ENCODE peak calls at places on chromosomes 16 and 17, in five cellular contexts. D is GM12891, S is H1, W is K562, F is HepG2. Z is an unnamed sample.

GRCh38 chr17:70564006-70564620 is 394.8 kb downstream of the KCNJ2 start:
- DNase-seq in D (no peak), S (no peak), W (no peak), F (no peak), Z (no peak)

GRCh38 chr16:4052801-4053662 is 63.2 kb downstream of the ADCY9 start:
- DNase-seq in D (no peak), S (no peak), W (no peak), F (no peak), Z (no peak)

GRCh38 chr17:15996322-15996721 is 3.2 kb downstream of the ZSWIM7 start:
- DNase-seq in D (no peak), S (peak), W (no peak), F (no peak), Z (no peak)

GRCh38 chr17:78391843-78392242 is 13.4 kb downstream of the PGS1 start:
- DNase-seq in D (no peak), S (no peak), W (no peak), F (no peak), Z (no peak)

GRCh38 chr17:31587462-31587861 is 196.0 kb downstream of the RAB11FIP4 start:
- DNase-seq in D (no peak), S (no peak), W (no peak), F (no peak), Z (no peak)

GRCh38 chr17:27628376-27628775 is 2.6 kb upstream of the LGALS9 start:
- DNase-seq in D (no peak), S (no peak), W (no peak), F (no peak), Z (no peak)

GRCh38 chr16:77894054-77894632 is 105.8 kb downstream of the VAT1L start:
- DNase-seq in D (no peak), S (no peak), W (no peak), F (no peak), Z (no peak)

GRCh38 chr16:56667581-56668571 is at the start of gene MT1G:
- DNase-seq in D (no peak), S (peak), W (no peak), F (peak), Z (no peak)

GRCh38 chr16:23869052-23869451 is 33.3 kb downstream of the PRKCB start:
- DNase-seq in D (no peak), S (no peak), W (no peak), F (no peak), Z (no peak)

GRCh38 chr16:77596243-77596642 is 126.1 kb upstream of the NUDT7 start:
- DNase-seq in D (no peak), S (no peak), W (no peak), F (no peak), Z (no peak)

GRCh38 chr17:74362811-74363498 is 1.3 kb upstream of the BTBD17 start:
- DNase-seq in D (no peak), S (no peak), W (no peak), F (no peak), Z (no peak)

GRCh38 chr17:64212122-64212521 is 50.9 kb downstream of the TEX2 start:
- DNase-seq in D (no peak), S (no peak), W (no peak), F (no peak), Z (no peak)

GRCh38 chr16:82603784-82604411 is 22.9 kb upstream of the CDH13 start:
- DNase-seq in D (no peak), S (no peak), W (no peak), F (peak), Z (no peak)
- TF ChIP-seq TAF1 in D (no peak), S (no peak), W (no peak), F (no peak), Z (no peak)

DNA sequence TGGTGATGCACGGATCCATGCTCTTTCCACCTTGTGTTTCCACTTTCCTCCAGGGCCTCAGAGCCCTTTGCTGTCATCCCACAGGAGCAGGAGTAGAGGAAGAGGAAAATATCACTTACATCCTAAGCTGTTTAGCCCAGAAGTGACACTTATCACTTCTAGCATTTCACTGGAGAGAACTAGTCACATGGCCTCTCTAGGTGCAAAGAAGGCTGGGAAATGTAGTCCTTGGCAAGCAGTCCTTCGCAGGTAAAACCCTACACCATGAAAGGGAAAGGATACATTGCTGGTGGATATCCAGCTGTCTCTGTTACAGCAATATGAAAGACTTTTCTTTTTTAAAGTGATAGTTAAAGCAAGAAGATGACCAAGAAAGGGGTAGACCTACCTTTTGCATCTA is 185.9 kb downstream of the RGS9 start:
- DNase-seq in D (no peak), S (no peak), W (peak), F (no peak), Z (no peak)
- TF ChIP-seq POLR2A in D (no peak), S (no peak), W (no peak), F (no peak), Z (no peak)

GRCh38 chr16:67928147-67928546 is 3.5 kb downstream of the CTRL start:
- DNase-seq in D (no peak), S (no peak), W (no peak), F (no peak), Z (no peak)
- TF ChIP-seq POLR2AphosphoS5 in D (no peak), S (no peak), W (no peak), F (no peak), Z (peak)

GRCh38 chr17:50534979-50535326 is 2.4 kb downstream of the EPN3 start:
- DNase-seq in D (no peak), S (no peak), W (no peak), F (no peak), Z (no peak)
- TF ChIP-seq TAF1 in D (no peak), S (no peak), W (no peak), F (no peak), Z (no peak)

GRCh38 chr17:40671282-40671681 is 6.3 kb upstream of the KRT222 start:
- DNase-seq in D (no peak), S (no peak), W (no peak), F (no peak), Z (no peak)
- TF ChIP-seq POLR2A in D (no peak), S (no peak), W (no peak), F (no peak), Z (no peak)

GRCh38 chr16:14004031-14004718 is 66.9 kb upstream of the MRTFB start:
- DNase-seq in D (no peak), S (no peak), W (no peak), F (no peak), Z (no peak)
- TF ChIP-seq POLR2AphosphoS5 in D (no peak), S (no peak), W (no peak), F (no peak), Z (no peak)

GRCh38 chr17:65553646-65554567 is 7.5 kb downstream of the AXIN2 start:
- DNase-seq in D (no peak), S (no peak), W (no peak), F (no peak), Z (no peak)

GRCh38 chr17:65551641-65552040 is 9.8 kb downstream of the AXIN2 start:
- DNase-seq in D (no peak), S (no peak), W (no peak), F (no peak), Z (no peak)

GRCh38 chr17:65552214-65552613 is 9.2 kb downstream of the AXIN2 start:
- DNase-seq in D (no peak), S (no peak), W (no peak), F (no peak), Z (no peak)

GRCh38 chr17:65554568-65555223 is 6.8 kb downstream of the AXIN2 start:
- DNase-seq in D (no peak), S (no peak), W (no peak), F (no peak), Z (no peak)

GRCh38 chr17:65553009-65553645 is 8.3 kb downstream of the AXIN2 start:
- DNase-seq in D (no peak), S (no peak), W (no peak), F (no peak), Z (no peak)
- TF ChIP-seq TAF1 in D (no peak), S (no peak), W (no peak), F (no peak), Z (no peak)

DNA sequence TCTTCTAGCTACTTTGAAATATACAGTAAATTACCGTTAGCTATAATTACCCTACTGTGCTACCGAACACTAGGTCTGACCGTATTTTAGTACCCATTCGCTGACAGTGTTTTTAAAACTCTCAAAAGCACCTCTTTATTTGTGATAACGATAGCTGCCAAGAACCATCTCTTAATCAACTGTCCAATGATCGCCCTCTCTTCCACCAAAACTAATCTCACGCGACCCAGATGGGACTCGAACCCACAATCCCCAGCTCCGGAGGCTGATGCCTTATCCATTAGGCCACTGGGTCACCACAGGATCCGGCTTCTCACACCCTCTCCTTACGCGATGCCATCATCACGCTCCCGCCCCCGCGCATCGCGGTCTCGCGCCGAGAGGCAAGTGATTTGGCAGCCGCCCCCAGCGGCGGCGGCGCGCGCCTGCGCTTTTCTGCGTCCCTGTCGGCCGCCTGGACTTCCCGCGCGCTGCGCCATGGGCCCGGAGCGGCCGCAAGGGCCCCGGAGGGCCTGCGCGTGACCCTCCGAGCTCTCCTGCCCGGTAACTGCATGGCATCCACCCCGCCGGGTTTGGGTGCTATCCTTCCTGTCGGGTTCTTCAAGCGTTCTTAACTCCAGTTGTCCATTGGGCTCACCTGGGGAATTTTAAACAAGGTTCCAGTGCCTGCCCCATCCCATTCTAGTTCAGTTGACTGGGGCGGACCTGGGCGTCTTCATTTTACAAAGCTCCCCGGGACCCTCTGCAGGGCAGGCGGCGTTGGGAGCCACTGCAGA is 15.7 kb upstream of the KPNA2 start:
- DNase-seq in D (peak), S (peak), W (peak), F (peak), Z (peak)
- TF ChIP-seq POLR2A in D (peak), S (peak), W (peak), F (peak), Z (peak)

DNA sequence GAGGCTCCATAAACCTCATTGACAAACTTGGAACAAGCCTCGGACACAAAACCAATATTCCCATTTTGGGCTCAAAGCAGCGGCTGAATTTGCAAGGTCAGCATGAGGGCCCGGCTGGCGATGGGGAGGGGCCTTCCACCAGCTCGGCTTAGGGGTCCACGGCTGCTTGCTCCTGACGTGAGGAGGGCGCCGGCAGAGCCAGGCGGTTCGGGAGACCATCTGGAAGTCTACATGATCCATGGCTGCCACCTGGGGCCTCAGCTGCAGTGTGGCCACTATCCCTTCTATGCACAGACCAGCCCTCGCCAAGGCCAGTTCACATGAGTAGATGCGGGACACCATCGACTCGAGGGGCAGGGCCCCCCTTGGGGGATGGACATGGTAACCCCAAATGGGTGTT is 39.1 kb downstream of the NDEL1 start:
- DNase-seq in D (no peak), S (no peak), W (no peak), F (no peak), Z (no peak)
- TF ChIP-seq POLR2AphosphoS5 in D (peak), S (no peak), W (no peak), F (no peak), Z (peak)

GRCh38 chr17:81667754-81668153 is 1.2 kb downstream of the CCDC137 start:
- DNase-seq in D (no peak), S (no peak), W (peak), F (no peak), Z (no peak)
- TF ChIP-seq TAF1 in D (no peak), S (no peak), W (peak), F (no peak), Z (no peak)